ENCODE peak calls at places on chromosomes 12 and 14, in six cellular contexts. E is sigmoid colon, A is KBM-7, C is substantia nigra, P is iris pigment epithelial cell, W is lung microvascular endothelial cell. U is an unnamed sample.
A peak's percentile ranks its signal among the peaks of the same experiment; 100 is the strongest.

GRCh38 chr14:90273532-90273931 is 17.2 kb downstream of the PSMC1 start:
- DNase-seq in W (no peak), C (no peak), P (no peak), A (no peak), E (no peak), U (no peak)

GRCh38 chr12:66087365-66087943 is 43.1 kb downstream of the LLPH start:
- DNase-seq in C (peak; percentile 4), W (peak; percentile 81), E (peak; percentile 71), A (peak; percentile 73), P (peak; percentile 75), U (peak; percentile 30)

GRCh38 chr14:99516156-99517045 is 35.2 kb downstream of the CCNK start:
- DNase-seq in W (no peak), A (no peak), P (no peak), E (no peak), C (no peak), U (no peak)

GRCh38 chr12:67208326-67209067 is 60.7 kb upstream of the CAND1 start:
- DNase-seq in A (no peak), P (no peak), C (no peak), W (no peak), E (no peak), U (no peak)

GRCh38 chr12:2439332-2440100 is 355.3 kb upstream of the FKBP4 start:
- DNase-seq in E (no peak), W (no peak), P (peak; percentile 3), A (peak; percentile 43), C (no peak), U (no peak)

GRCh38 chr12:15670756-15671155 is 118.4 kb downstream of the EPS8 start:
- DNase-seq in P (no peak), E (no peak), A (no peak), W (no peak), C (no peak), U (no peak)

GRCh38 chr14:99188721-99189120 is 83.3 kb downstream of the BCL11B start:
- DNase-seq in P (no peak), A (no peak), C (no peak), E (no peak), W (no peak), U (peak; percentile 48)

GRCh38 chr14:72856530-72857264 is 37.2 kb downstream of the DPF3 start:
- DNase-seq in A (no peak), P (no peak), W (no peak), C (no peak), E (no peak), U (no peak)

GRCh38 chr14:61485670-61486069 is 164.3 kb downstream of the PRKCH start:
- DNase-seq in E (no peak), A (no peak), C (no peak), P (no peak), W (no peak), U (no peak)

GRCh38 chr12:25372969-25373368 is 122.2 kb upstream of the KRAS start:
- DNase-seq in W (no peak), E (no peak), C (no peak), P (no peak), A (no peak), U (no peak)

GRCh38 chr12:124191024-124191359 is 103.9 kb upstream of the RFLNA start:
- DNase-seq in W (no peak), A (peak; percentile 81), C (no peak), P (no peak), E (no peak), U (no peak)

GRCh38 chr12:65689508-65689907 is 134.8 kb upstream of the HMGA2 start:
- DNase-seq in E (no peak), A (no peak), W (no peak), C (no peak), P (no peak), U (no peak)